ENCODE peak calls at places on chromosomes 2 and 18, in seven cellular contexts. I is activated T-helper 9 cell treated with anti-CD3 and anti-CD28 coated beads, Interleukin-2, amount 50 U/mL, for 16 hours; Z is RPMI7951; B is naive B cell; N is NCI-H1694 treated with DMSO at 0.1 percent for 48 hours; G is A673; R is ELF-1. T is an unnamed sample.

GRCh38 chr2:73852020-73852419 is 23.3 kb downstream of the STAMBP start:
- DNase-seq in I (no peak), Z (peak; percentile 83), B (no peak), N (no peak), G (peak; percentile 39), R (no peak), T (no peak)

GRCh38 chr2:229952256-229952835 is 30.0 kb downstream of the FBXO36 start:
- DNase-seq in I (no peak), Z (no peak), B (no peak), N (no peak), G (no peak), R (peak; percentile 61), T (no peak)

GRCh38 chr18:21203096-21203495 is 38.9 kb upstream of the GREB1L start:
- DNase-seq in I (no peak), Z (peak; percentile 1), B (no peak), N (no peak), G (no peak), R (no peak), T (no peak)

GRCh38 chr2:216665240-216665639 is 30.1 kb downstream of the IGFBP5 start:
- DNase-seq in I (no peak), Z (no peak), B (no peak), N (no peak), G (no peak), R (peak; percentile 63), T (no peak)

GRCh38 chr2:3608373-3609278 is 13.7 kb downstream of the COLEC11 start:
- DNase-seq in I (no peak), Z (no peak), B (no peak), N (no peak), G (no peak), R (no peak), T (no peak)

GRCh38 chr18:23887493-23887892 is 127.1 kb upstream of the TTC39C start:
- DNase-seq in I (no peak), Z (peak; percentile 8), B (no peak), N (peak; percentile 57), G (no peak), R (no peak), T (no peak)

GRCh38 chr2:108364676-108365297 is 13.0 kb upstream of the SULT1C4 start:
- DNase-seq in I (no peak), Z (peak; percentile 17), B (no peak), N (no peak), G (no peak), R (no peak), T (no peak)

GRCh38 chr18:23503038-23503966 is at the start of gene RMC1:
- DNase-seq in I (peak; percentile 97), Z (peak; percentile 88), B (peak; percentile 98), N (peak; percentile 63), G (peak; percentile 95), R (peak; percentile 95), T (peak; percentile 99)

GRCh38 chr2:3168230-3168891 is 209.3 kb downstream of the EIPR1 start:
- DNase-seq in I (no peak), Z (peak; percentile 97), B (no peak), N (no peak), G (no peak), R (peak; percentile 93), T (no peak)

GRCh38 chr2:184543832-184544231 is 54.5 kb upstream of the ZNF804A start:
- DNase-seq in I (no peak), Z (no peak), B (no peak), N (no peak), G (no peak), R (no peak), T (no peak)

GRCh38 chr2:217563081-217563480 is 439.7 kb downstream of the TNS1 start:
- DNase-seq in I (no peak), Z (peak; percentile 53), B (no peak), N (no peak), G (no peak), R (no peak), T (no peak)

GRCh38 chr2:74147729-74148456 is at the start of gene BOLA3:
- DNase-seq in I (peak; percentile 80), Z (peak; percentile 87), B (peak; percentile 81), N (peak; percentile 58), G (peak; percentile 75), R (peak; percentile 84), T (peak; percentile 92)

GRCh38 chr18:74204543-74205152 is 56.3 kb downstream of the TIMM21 start:
- DNase-seq in I (no peak), Z (peak; percentile 28), B (no peak), N (no peak), G (no peak), R (no peak), T (no peak)

GRCh38 chr18:61637905-61638304 is 254.9 kb downstream of the RNF152 start:
- DNase-seq in I (no peak), Z (no peak), B (no peak), N (no peak), G (no peak), R (no peak), T (no peak)

GRCh38 chr2:26745609-26746327 is 18.3 kb upstream of the SLC35F6 start:
- DNase-seq in I (peak; percentile 57), Z (peak; percentile 72), B (peak; percentile 51), N (peak; percentile 86), G (peak; percentile 86), R (peak; percentile 82), T (peak; percentile 79)

GRCh38 chr2:43224131-43224570 is 2.3 kb downstream of the ZFP36L2 start:
- DNase-seq in I (peak; percentile 58), Z (peak; percentile 73), B (peak; percentile 70), N (no peak), G (peak; percentile 78), R (peak; percentile 78), T (peak; percentile 83)

GRCh38 chr2:88136817-88137216 is 9.0 kb upstream of the FABP1 start:
- DNase-seq in I (no peak), Z (no peak), B (no peak), N (no peak), G (no peak), R (no peak), T (no peak)

GRCh38 chr2:113977660-113978523 is 88.0 kb downstream of the ACTR3 start:
- DNase-seq in I (no peak), Z (peak; percentile 80), B (no peak), N (peak; percentile 93), G (peak; percentile 43), R (peak; percentile 43), T (no peak)

GRCh38 chr2:224847961-224848850 is 132.0 kb upstream of the CCDC195 start:
- DNase-seq in I (no peak), Z (peak; percentile 96), B (no peak), N (peak; percentile 77), G (peak; percentile 90), R (no peak), T (no peak)

GRCh38 chr2:145158051-145158586 is 638.2 kb upstream of the ZEB2 start:
- DNase-seq in I (no peak), Z (peak; percentile 92), B (no peak), N (no peak), G (no peak), R (no peak), T (peak; percentile 8)

GRCh38 chr18:25787281-25787680 is 303.1 kb downstream of the SS18 start:
- DNase-seq in I (no peak), Z (peak; percentile 16), B (no peak), N (no peak), G (no peak), R (no peak), T (no peak)